ENCODE peak calls at places on chromosomes 12 and 14, in seven cellular contexts. L, N, V, B, C, O and F are unnamed samples.
A peak's percentile ranks its signal among the peaks of the same experiment; 100 is the strongest.

GRCh38 chr12:85182699-85183098 is 97.3 kb upstream of the ALX1 start:
- DNase-seq in L (no peak), N (no peak), V (no peak), B (no peak), C (no peak), O (no peak), F (no peak)

GRCh38 chr14:64990291-64990690 is 3.6 kb downstream of the FNTB start:
- DNase-seq in L (no peak), N (no peak), V (no peak), B (no peak), C (no peak), O (no peak), F (no peak)

GRCh38 chr14:104577457-104578301 is 1.9 kb upstream of the C14orf180 start:
- DNase-seq in L (no peak), N (no peak), V (no peak), B (no peak), C (no peak), O (no peak), F (no peak)

GRCh38 chr12:6700646-6701051 is at the start of gene PIANP:
- DNase-seq in L (peak; percentile 33), N (peak; percentile 62), V (peak; percentile 21), B (peak; percentile 57), C (no peak), O (no peak), F (peak; percentile 92)

GRCh38 chr14:103538291-103539055 is 9.5 kb downstream of the TRMT61A start:
- DNase-seq in L (no peak), N (no peak), V (no peak), B (no peak), C (no peak), O (no peak), F (peak; percentile 64)

GRCh38 chr14:72476657-72477499 is 417.0 kb downstream of the DPF3 start:
- DNase-seq in L (peak; percentile 94), N (peak; percentile 70), V (no peak), B (no peak), C (peak; percentile 39), O (peak; percentile 81), F (no peak)

GRCh38 chr12:104303538-104304151 is at the start of gene EID3:
- DNase-seq in L (peak; percentile 88), N (peak; percentile 94), V (peak; percentile 85), B (peak; percentile 84), C (peak; percentile 75), O (peak; percentile 83), F (peak; percentile 80)

GRCh38 chr12:83996671-83997070 is 915.9 kb downstream of the SLC6A15 start:
- DNase-seq in L (peak; percentile 7), N (no peak), V (no peak), B (no peak), C (peak; percentile 32), O (no peak), F (no peak)

GRCh38 chr14:59454131-59454530 is 11.0 kb downstream of the GPR135 start:
- DNase-seq in L (peak; percentile 92), N (no peak), V (no peak), B (no peak), C (peak; percentile 96), O (no peak), F (no peak)

GRCh38 chr14:22692194-22692593 is 48.0 kb upstream of the OR6J1 start:
- DNase-seq in L (no peak), N (no peak), V (no peak), B (no peak), C (no peak), O (no peak), F (no peak)

GRCh38 chr14:94886931-94887330 is 117.0 kb upstream of the GSC start:
- DNase-seq in L (no peak), N (no peak), V (no peak), B (no peak), C (no peak), O (no peak), F (no peak)

GRCh38 chr12:68449196-68449595 is 117.0 kb upstream of the MDM1 start:
- DNase-seq in L (no peak), N (no peak), V (no peak), B (no peak), C (no peak), O (no peak), F (no peak)

GRCh38 chr12:89343127-89343526 is 9.2 kb downstream of the DUSP6 start:
- DNase-seq in L (no peak), N (no peak), V (no peak), B (no peak), C (peak; percentile 50), O (no peak), F (no peak)

GRCh38 chr14:55688566-55688965 is 108.6 kb downstream of the KTN1 start:
- DNase-seq in L (peak; percentile 47), N (no peak), V (no peak), B (no peak), C (peak; percentile 6), O (no peak), F (no peak)

GRCh38 chr12:124477109-124477915 is 90.1 kb downstream of the NCOR2 start:
- DNase-seq in L (no peak), N (no peak), V (no peak), B (no peak), C (no peak), O (peak; percentile 65), F (no peak)

GRCh38 chr12:29207120-29207519 is 58.0 kb downstream of the FAR2 start:
- DNase-seq in L (no peak), N (no peak), V (no peak), B (no peak), C (no peak), O (no peak), F (no peak)

GRCh38 chr12:13592063-13592942 is 389.1 kb downstream of the GRIN2B start:
- DNase-seq in L (no peak), N (no peak), V (no peak), B (peak; percentile 18), C (no peak), O (no peak), F (no peak)

GRCh38 chr12:26017484-26018211 is 59.2 kb downstream of the RASSF8 start:
- DNase-seq in L (peak; percentile 50), N (peak; percentile 20), V (no peak), B (peak; percentile 52), C (peak; percentile 53), O (no peak), F (peak; percentile 20)

GRCh38 chr14:94037954-94038353 is 11.8 kb downstream of the OTUB2 start:
- DNase-seq in L (no peak), N (no peak), V (no peak), B (no peak), C (no peak), O (no peak), F (no peak)

GRCh38 chr14:60649815-60650381 is 621 bp upstream of the SIX1 start:
- DNase-seq in L (peak; percentile 45), N (no peak), V (no peak), B (no peak), C (peak; percentile 43), O (no peak), F (no peak)

GRCh38 chr12:79415754-79416435 is 274.9 kb downstream of the PAWR start:
- DNase-seq in L (no peak), N (no peak), V (no peak), B (no peak), C (peak; percentile 42), O (no peak), F (no peak)

GRCh38 chr12:56581418-56582145 is 48.5 kb downstream of the BAZ2A start:
- DNase-seq in L (peak; percentile 55), N (peak; percentile 43), V (no peak), B (no peak), C (no peak), O (no peak), F (no peak)

GRCh38 chr14:25696176-25696575 is 646.2 kb upstream of the STXBP6 start:
- DNase-seq in L (no peak), N (no peak), V (peak; percentile 46), B (no peak), C (no peak), O (no peak), F (no peak)

GRCh38 chr14:80776186-80776585 is 165.4 kb downstream of the CEP128 start:
- DNase-seq in L (no peak), N (no peak), V (no peak), B (no peak), C (no peak), O (no peak), F (no peak)

GRCh38 chr14:38405851-38406630 is 150.1 kb upstream of the CLEC14A start:
- DNase-seq in L (peak; percentile 86), N (no peak), V (no peak), B (no peak), C (peak; percentile 71), O (no peak), F (no peak)

GRCh38 chr12:11651785-11652184 is 2.3 kb downstream of the ETV6 start:
- DNase-seq in L (peak; percentile 25), N (no peak), V (no peak), B (no peak), C (peak; percentile 39), O (no peak), F (no peak)